ENCODE peak calls at places on chromosomes 1 and 21, in four cellular contexts. L is fibroblast of lung, R is T-helper 1 cell, X is NCI-H774. K is an unnamed sample.

GRCh38 chr21:24217141-24217540 is 1390.1 kb downstream of the MRPL39 start:
- DNase-seq in L (no peak), X (no peak), R (no peak), K (no peak)

GRCh38 chr1:161019767-161020572 is 982 bp downstream of the F11R start:
- DNase-seq in L (no peak), R (no peak), X (no peak), K (no peak)

GRCh38 chr1:30522031-30523004 is 201.1 kb downstream of the MATN1 start:
- DNase-seq in L (peak), X (no peak), R (no peak), K (no peak)

GRCh38 chr1:39243302-39243701 is 38.8 kb downstream of the MACF1 start:
- DNase-seq in X (no peak), R (no peak), L (no peak), K (no peak)

GRCh38 chr1:226549937-226550670 is 1.5 kb downstream of the STUM start:
- DNase-seq in X (peak), R (no peak), L (peak), K (no peak)

GRCh38 chr1:21229246-21230000 is 52.7 kb upstream of the EIF4G3 start:
- DNase-seq in L (peak), X (no peak), R (no peak), K (no peak)

GRCh38 chr1:16628361-16629111 is 15.2 kb upstream of the NBPF1 start:
- DNase-seq in R (no peak), L (no peak), X (no peak), K (no peak)

GRCh38 chr1:218480691-218481099 is 135.6 kb downstream of the TGFB2 start:
- DNase-seq in L (peak), X (no peak), R (no peak), K (no peak)

GRCh38 chr1:150006881-150007401 is 3.6 kb downstream of the OTUD7B start:
- DNase-seq in R (no peak), L (peak), X (no peak), K (no peak)

GRCh38 chr1:52281518-52281917 is 84.5 kb downstream of the CC2D1B start:
- DNase-seq in X (no peak), L (peak), R (no peak), K (no peak)

GRCh38 chr1:156661932-156662587 is 15.1 kb downstream of the NES start:
- DNase-seq in L (no peak), R (no peak), X (no peak), K (no peak)

GRCh38 chr1:158793604-158794003 is 12.6 kb upstream of the OR6N2 start:
- DNase-seq in R (peak), L (no peak), X (no peak), K (no peak)

GRCh38 chr21:17495680-17496079 is 17.2 kb upstream of the CXADR start:
- DNase-seq in X (no peak), L (peak), R (no peak), K (no peak)